ENCODE peak calls at places on chromosomes 5 and 9, in seven cellular contexts. T, L, Z, K, W, A and F are unnamed samples.

GRCh38 chr9:19918630-19919029 is 129.8 kb upstream of the SLC24A2 start:
- DNase-seq in T (no peak), L (no peak), Z (no peak), K (no peak), W (no peak), A (no peak), F (no peak)

GRCh38 chr5:673837-674629 is 19.1 kb downstream of the TPPP start:
- DNase-seq in T (no peak), L (no peak), Z (no peak), K (no peak), W (no peak), A (no peak), F (peak)

GRCh38 chr5:83974151-83974822 is 253.6 kb upstream of the HAPLN1 start:
- DNase-seq in T (no peak), L (no peak), Z (no peak), K (no peak), W (no peak), A (no peak), F (peak)

GRCh38 chr9:113343732-113344231 is 3.7 kb upstream of the WDR31 start:
- DNase-seq in T (no peak), L (no peak), Z (no peak), K (peak), W (peak), A (no peak), F (peak)

GRCh38 chr5:6111131-6111530 is 267.2 kb downstream of the MED10 start:
- DNase-seq in T (no peak), L (no peak), Z (no peak), K (no peak), W (no peak), A (no peak), F (no peak)

GRCh38 chr5:52657231-52657645 is 130.5 kb upstream of the ITGA1 start:
- DNase-seq in T (peak), L (no peak), Z (peak), K (peak), W (peak), A (peak), F (peak)

GRCh38 chr5:66436721-66437120 is 159.5 kb upstream of the MAST4 start:
- DNase-seq in T (peak), L (no peak), Z (peak), K (no peak), W (peak), A (no peak), F (no peak)

GRCh38 chr9:109016132-109016531 is 2.8 kb upstream of the CTNNAL1 start:
- DNase-seq in T (no peak), L (no peak), Z (no peak), K (no peak), W (no peak), A (no peak), F (no peak)

GRCh38 chr9:93117924-93118862 is 15.9 kb downstream of the NINJ1 start:
- DNase-seq in T (no peak), L (no peak), Z (peak), K (no peak), W (no peak), A (no peak), F (no peak)

GRCh38 chr9:77943053-77943452 is 88.6 kb downstream of the GNAQ start:
- DNase-seq in T (no peak), L (no peak), Z (no peak), K (peak), W (peak), A (no peak), F (no peak)

GRCh38 chr9:106025449-106025848 is 331.1 kb downstream of the TMEM38B start:
- DNase-seq in T (no peak), L (no peak), Z (no peak), K (no peak), W (peak), A (no peak), F (no peak)

GRCh38 chr9:123562844-123563346 is 206.9 kb downstream of the CRB2 start:
- DNase-seq in T (peak), L (no peak), Z (no peak), K (peak), W (no peak), A (peak), F (no peak)

GRCh38 chr5:141942185-141942857 is 15.7 kb downstream of the PCDH12 start:
- DNase-seq in T (no peak), L (no peak), Z (no peak), K (peak), W (no peak), A (no peak), F (no peak)

GRCh38 chr5:147659166-147659929 is 123.2 kb downstream of the JAKMIP2 start:
- DNase-seq in T (no peak), L (no peak), Z (no peak), K (no peak), W (no peak), A (no peak), F (no peak)

GRCh38 chr5:169856571-169856970 is 123.7 kb downstream of the INSYN2B start:
- DNase-seq in T (no peak), L (no peak), Z (no peak), K (peak), W (no peak), A (peak), F (no peak)

GRCh38 chr5:180090769-180091546 is 19.4 kb upstream of the RNF130 start:
- DNase-seq in T (no peak), L (no peak), Z (peak), K (peak), W (peak), A (no peak), F (peak)

GRCh38 chr9:96156578-96156977 is 145.4 kb downstream of the HSD17B3 start:
- DNase-seq in T (no peak), L (no peak), Z (no peak), K (peak), W (peak), A (no peak), F (no peak)

GRCh38 chr5:180605554-180606214 is 14.4 kb upstream of the SCGB3A1 start:
- DNase-seq in T (peak), L (no peak), Z (peak), K (peak), W (peak), A (peak), F (peak)

GRCh38 chr9:121620777-121621437 is 30.5 kb upstream of the DAB2IP start:
- DNase-seq in T (peak), L (no peak), Z (no peak), K (no peak), W (peak), A (peak), F (no peak)

GRCh38 chr9:91839926-91840464 is 110.0 kb downstream of the ROR2 start:
- DNase-seq in T (peak), L (no peak), Z (no peak), K (no peak), W (no peak), A (no peak), F (no peak)

GRCh38 chr9:118529210-118529609 is 825.0 kb downstream of the TLR4 start:
- DNase-seq in T (peak), L (no peak), Z (no peak), K (peak), W (peak), A (peak), F (no peak)

GRCh38 chr9:15972760-15973159 is 419.9 kb downstream of the CCDC171 start:
- DNase-seq in T (no peak), L (no peak), Z (no peak), K (no peak), W (no peak), A (no peak), F (no peak)

GRCh38 chr9:136372561-136373299 is 739 bp downstream of the CARD9 start:
- DNase-seq in T (peak), L (no peak), Z (no peak), K (peak), W (peak), A (peak), F (no peak)

GRCh38 chr5:133316346-133317343 is 264.8 kb downstream of the HSPA4 start:
- DNase-seq in T (no peak), L (no peak), Z (no peak), K (no peak), W (peak), A (no peak), F (no peak)

GRCh38 chr5:132476853-132477729 is 13.5 kb downstream of the IRF1 start:
- DNase-seq in T (no peak), L (no peak), Z (peak), K (no peak), W (no peak), A (no peak), F (peak)

GRCh38 chr9:138022756-138023393 is 145.3 kb downstream of the CACNA1B start:
- DNase-seq in T (no peak), L (no peak), Z (no peak), K (no peak), W (no peak), A (no peak), F (peak)

GRCh38 chr5:71899865-71900342 is 180.8 kb downstream of the CARTPT start:
- DNase-seq in T (no peak), L (no peak), Z (no peak), K (peak), W (no peak), A (no peak), F (no peak)

GRCh38 chr5:11801061-11801460 is 103.2 kb downstream of the CTNND2 start:
- DNase-seq in T (no peak), L (no peak), Z (no peak), K (no peak), W (no peak), A (no peak), F (no peak)

GRCh38 chr5:33223563-33224305 is 217.0 kb upstream of the TARS1 start:
- DNase-seq in T (no peak), L (no peak), Z (no peak), K (no peak), W (no peak), A (no peak), F (no peak)